ENCODE peak calls at places on chromosome 6, in four cellular contexts. Z, W, B and X are unnamed samples.
A peak's percentile ranks its signal among the peaks of the same experiment; 100 is the strongest.

GRCh38 chr6:147053311-147053921 is 150.8 kb upstream of the STXBP5 start:
- DNase-seq in Z (no peak), W (no peak), B (no peak), X (no peak)

GRCh38 chr6:67567842-67568241 is 1067.2 kb upstream of the ADGRB3 start:
- DNase-seq in Z (no peak), W (no peak), B (no peak), X (no peak)

GRCh38 chr6:170344631-170345576 is 38.3 kb downstream of the FAM120B start:
- DNase-seq in Z (peak; percentile 90), W (no peak), B (no peak), X (no peak)

GRCh38 chr6:161211380-161212035 is 62.4 kb downstream of the AGPAT4 start:
- DNase-seq in Z (no peak), W (no peak), B (no peak), X (no peak)

GRCh38 chr6:37137881-37138568 is 31.9 kb upstream of the PIM1 start:
- DNase-seq in Z (peak; percentile 94), W (no peak), B (no peak), X (no peak)

GRCh38 chr6:46733410-46733809 is 1.8 kb downstream of the PLA2G7 start:
- DNase-seq in Z (no peak), W (no peak), B (no peak), X (no peak)

GRCh38 chr6:50785921-50786320 is 32.8 kb upstream of the TFAP2B start:
- DNase-seq in Z (no peak), W (no peak), B (no peak), X (no peak)

GRCh38 chr6:170226647-170227046 is 64.2 kb downstream of the DLL1 start:
- DNase-seq in Z (no peak), W (no peak), B (no peak), X (no peak)

GRCh38 chr6:134647861-134648260 is 302.0 kb downstream of the ALDH8A1 start:
- DNase-seq in Z (peak; percentile 32), W (no peak), B (no peak), X (no peak)

GRCh38 chr6:148430897-148431296 is 88.3 kb downstream of the SASH1 start:
- DNase-seq in Z (no peak), W (no peak), B (no peak), X (no peak)

GRCh38 chr6:170084166-170084730 is 206.6 kb downstream of the DLL1 start:
- DNase-seq in Z (no peak), W (no peak), B (no peak), X (no peak)

GRCh38 chr6:10383312-10384063 is 31.4 kb downstream of the TFAP2A start:
- DNase-seq in Z (no peak), W (peak; percentile 48), B (no peak), X (peak; percentile 32)

GRCh38 chr6:31399589-31400466 is 3.6 kb upstream of the MICA start:
- DNase-seq in Z (peak; percentile 82), W (peak; percentile 68), B (peak; percentile 53), X (peak; percentile 84)
- TF ChIP-seq CTCF in Z (peak; percentile 98), W (peak; percentile 94), B (peak; percentile 56), X (peak; percentile 73)

GRCh38 chr6:6699741-6700367 is 111.3 kb downstream of the LY86 start:
- DNase-seq in Z (peak; percentile 91), W (peak; percentile 28), B (no peak), X (peak; percentile 27)
- TF ChIP-seq CTCF in Z (no peak), W (no peak), B (no peak), X (no peak)

DNA sequence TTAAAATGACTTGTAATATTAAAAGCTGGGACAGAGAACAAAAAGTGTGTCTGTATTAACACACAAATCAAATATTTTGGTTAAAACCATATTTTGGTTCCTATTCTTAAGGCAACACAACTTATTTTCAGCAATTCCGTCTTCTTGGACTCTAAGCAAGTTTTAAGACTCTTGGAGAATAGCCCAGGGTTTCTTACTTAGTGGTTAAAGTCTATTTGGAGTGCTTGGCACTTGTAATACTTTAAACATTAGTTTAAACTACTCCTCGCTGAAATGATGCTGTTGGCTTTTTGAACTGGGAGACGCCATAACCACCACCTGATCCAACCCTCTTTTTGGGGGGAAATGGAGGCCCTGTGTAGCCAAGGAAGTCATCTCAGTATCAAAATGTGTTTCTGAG is 109.8 kb upstream of the GMDS start:
- DNase-seq in Z (no peak), W (no peak), B (no peak), X (no peak)
- TF ChIP-seq CTCF in Z (no peak), W (no peak), B (no peak), X (no peak)

DNA sequence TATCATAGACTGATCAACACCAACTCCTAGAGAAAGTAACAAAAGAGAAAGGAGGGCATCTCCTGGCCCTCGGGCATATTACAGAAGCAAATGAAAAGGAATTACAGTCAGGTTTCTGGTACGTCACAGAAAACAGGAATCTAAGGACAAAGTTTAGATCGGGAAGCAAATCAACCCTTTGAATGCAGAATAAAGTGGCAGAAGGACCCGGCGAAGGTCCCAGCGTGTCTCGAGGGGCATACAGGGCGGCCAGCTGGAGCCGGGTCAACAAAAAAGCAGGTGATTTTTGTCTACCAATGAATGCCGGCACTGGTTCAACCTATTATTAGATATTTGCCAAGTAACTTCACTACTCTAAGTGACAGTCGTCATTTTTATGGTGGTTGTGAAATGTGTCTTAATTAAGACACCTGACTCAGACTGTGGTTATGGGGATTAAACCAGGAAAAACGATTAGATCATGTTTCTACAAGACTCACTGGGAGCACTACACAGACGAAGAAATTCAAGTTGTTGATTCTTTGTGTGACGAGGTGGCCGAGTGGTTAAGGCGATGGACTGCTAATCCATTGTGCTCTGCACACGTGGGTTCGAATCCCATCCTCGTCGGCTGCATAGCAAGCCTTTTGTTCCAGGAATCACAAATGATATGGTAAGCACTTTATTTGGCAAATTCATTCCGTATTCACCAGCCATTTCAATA is 12.4 kb upstream of the ZSCAN9 start:
- DNase-seq in Z (peak; percentile 86), W (peak; percentile 33), B (no peak), X (peak; percentile 42)
- TF ChIP-seq CTCF in Z (no peak), W (peak; percentile 44), B (no peak), X (no peak)

GRCh38 chr6:112501705-112502104 is 154.6 kb downstream of the RFPL4B start:
- DNase-seq in Z (peak; percentile 61), W (peak; percentile 63), B (no peak), X (peak; percentile 83)

GRCh38 chr6:112503210-112503609 is 156.1 kb downstream of the RFPL4B start:
- DNase-seq in Z (peak; percentile 29), W (no peak), B (no peak), X (peak; percentile 16)

DNA sequence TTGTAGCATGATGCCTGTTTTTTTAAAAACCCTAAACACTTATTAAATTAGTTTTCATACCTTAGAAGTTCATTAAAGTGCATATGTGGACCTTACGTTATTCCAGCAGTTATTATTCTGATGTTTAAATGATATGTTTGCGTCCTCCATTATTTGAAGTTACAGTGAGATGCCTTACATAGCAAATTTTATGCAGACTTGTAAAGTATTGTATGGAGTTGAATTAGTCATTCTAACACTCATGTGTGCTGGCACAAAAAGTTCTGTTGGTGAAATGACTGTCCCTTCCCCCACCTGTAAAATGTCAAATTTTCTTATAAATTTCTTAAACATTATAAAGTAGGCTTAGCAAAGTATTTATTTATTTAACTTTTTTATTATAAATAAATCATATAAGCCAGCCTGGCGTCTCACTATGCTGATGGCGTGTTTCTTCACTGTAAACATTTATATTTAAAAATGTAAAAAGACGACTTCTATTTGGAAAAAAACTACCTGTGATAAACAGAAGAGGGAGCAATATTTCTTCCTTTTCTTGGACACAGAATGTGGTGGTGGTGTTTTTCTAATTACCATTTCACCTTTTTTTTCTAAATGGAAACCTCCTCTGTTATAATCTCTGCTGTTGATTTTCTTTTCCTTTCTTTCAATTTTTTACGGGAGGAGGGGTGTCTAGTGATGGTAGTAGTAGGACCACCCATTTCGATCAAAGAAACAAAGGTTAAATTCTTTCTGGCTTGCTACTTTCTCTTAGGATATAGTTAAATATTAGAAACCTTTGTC is 155.4 kb downstream of the RFPL4B start:
- DNase-seq in Z (peak; percentile 57), W (peak; percentile 26), B (no peak), X (no peak)
- TF ChIP-seq CTCF in Z (peak; percentile 41), W (peak; percentile 53), B (no peak), X (peak; percentile 71)

GRCh38 chr6:107869871-107870270 is 45.8 kb upstream of the SCML4 start:
- DNase-seq in Z (no peak), W (no peak), B (no peak), X (no peak)

GRCh38 chr6:107866606-107867301 is 42.6 kb upstream of the SCML4 start:
- DNase-seq in Z (peak; percentile 27), W (peak; percentile 51), B (peak; percentile 35), X (no peak)

GRCh38 chr6:107864235-107864970 is 40.3 kb upstream of the SCML4 start:
- DNase-seq in Z (no peak), W (no peak), B (no peak), X (no peak)

GRCh38 chr6:107868867-107869611 is 44.9 kb upstream of the SCML4 start:
- DNase-seq in Z (no peak), W (no peak), B (no peak), X (no peak)

GRCh38 chr6:107867302-107867615 is 43.1 kb upstream of the SCML4 start:
- DNase-seq in Z (no peak), W (no peak), B (no peak), X (no peak)
- TF ChIP-seq CTCF in Z (no peak), W (no peak), B (peak; percentile 10), X (peak; percentile 7)

GRCh38 chr6:138036111-138036510 is 71.1 kb downstream of the PERP start:
- DNase-seq in Z (no peak), W (no peak), B (no peak), X (no peak)
- TF ChIP-seq CTCF in Z (no peak), W (no peak), B (no peak), X (no peak)

GRCh38 chr6:116366740-116367275 is 3.9 kb upstream of the DSE start:
- DNase-seq in Z (no peak), W (no peak), B (no peak), X (no peak)
- TF ChIP-seq CTCF in Z (no peak), W (no peak), B (no peak), X (no peak)

GRCh38 chr6:5898563-5898962 is 108.2 kb downstream of the NRN1 start:
- DNase-seq in Z (no peak), W (peak; percentile 20), B (no peak), X (no peak)
- TF ChIP-seq CTCF in Z (no peak), W (no peak), B (no peak), X (no peak)